ENCODE peak calls at places on chromosomes 2 and 18, in five cellular contexts. One of them, this sample, is unnamed.

GRCh38 chr2:207352978-207353377 is 176.8 kb upstream of the CREB1 start:
- DNase-seq in stimulated activated naive B cell treated with anti-CD40 and anti-IgM and Interleukin-4, amounts not matched to agents 10 μg/mL and 1 μg/mL and 100 μg/mL, for 72 hours: no peak
- DNase-seq in caudate nucleus: no peak
- DNase-seq in spleen: no peak
- DNase-seq in activated T-helper 9 cell treated with anti-CD3 and anti-CD28 coated beads, Interleukin-2, amount 50 U/mL, for 16 hours: no peak
- DNase-seq in this sample: peak

GRCh38 chr2:173196638-173197037 is 121.0 kb downstream of the MAP3K20 start:
- DNase-seq in caudate nucleus: no peak
- DNase-seq in activated T-helper 9 cell treated with anti-CD3 and anti-CD28 coated beads, Interleukin-2, amount 50 U/mL, for 16 hours: no peak
- DNase-seq in spleen: no peak
- DNase-seq in stimulated activated naive B cell treated with anti-CD40 and anti-IgM and Interleukin-4, amounts not matched to agents 10 μg/mL and 1 μg/mL and 100 μg/mL, for 72 hours: no peak
- DNase-seq in this sample: no peak

GRCh38 chr18:12074734-12075133 is 18.9 kb upstream of the ANKRD62 start:
- DNase-seq in caudate nucleus: no peak
- DNase-seq in activated T-helper 9 cell treated with anti-CD3 and anti-CD28 coated beads, Interleukin-2, amount 50 U/mL, for 16 hours: no peak
- DNase-seq in spleen: no peak
- DNase-seq in stimulated activated naive B cell treated with anti-CD40 and anti-IgM and Interleukin-4, amounts not matched to agents 10 μg/mL and 1 μg/mL and 100 μg/mL, for 72 hours: no peak
- DNase-seq in this sample: no peak

GRCh38 chr2:47907097-47907781 is 941 bp upstream of the FBXO11 start:
- DNase-seq in caudate nucleus: no peak
- DNase-seq in stimulated activated naive B cell treated with anti-CD40 and anti-IgM and Interleukin-4, amounts not matched to agents 10 μg/mL and 1 μg/mL and 100 μg/mL, for 72 hours: no peak
- DNase-seq in spleen: no peak
- DNase-seq in activated T-helper 9 cell treated with anti-CD3 and anti-CD28 coated beads, Interleukin-2, amount 50 U/mL, for 16 hours: peak
- DNase-seq in this sample: no peak

GRCh38 chr18:49022311-49023280 is 71.8 kb upstream of the SMAD7 start:
- DNase-seq in caudate nucleus: no peak
- DNase-seq in spleen: peak
- DNase-seq in activated T-helper 9 cell treated with anti-CD3 and anti-CD28 coated beads, Interleukin-2, amount 50 U/mL, for 16 hours: no peak
- DNase-seq in stimulated activated naive B cell treated with anti-CD40 and anti-IgM and Interleukin-4, amounts not matched to agents 10 μg/mL and 1 μg/mL and 100 μg/mL, for 72 hours: no peak
- DNase-seq in this sample: no peak

GRCh38 chr18:36350839-36351474 is 53.4 kb downstream of the FHOD3 start:
- DNase-seq in stimulated activated naive B cell treated with anti-CD40 and anti-IgM and Interleukin-4, amounts not matched to agents 10 μg/mL and 1 μg/mL and 100 μg/mL, for 72 hours: no peak
- DNase-seq in activated T-helper 9 cell treated with anti-CD3 and anti-CD28 coated beads, Interleukin-2, amount 50 U/mL, for 16 hours: no peak
- DNase-seq in caudate nucleus: no peak
- DNase-seq in spleen: no peak
- DNase-seq in this sample: no peak

GRCh38 chr2:125667630-125668029 is 988.3 kb upstream of the GYPC start:
- DNase-seq in spleen: no peak
- DNase-seq in caudate nucleus: no peak
- DNase-seq in activated T-helper 9 cell treated with anti-CD3 and anti-CD28 coated beads, Interleukin-2, amount 50 U/mL, for 16 hours: no peak
- DNase-seq in stimulated activated naive B cell treated with anti-CD40 and anti-IgM and Interleukin-4, amounts not matched to agents 10 μg/mL and 1 μg/mL and 100 μg/mL, for 72 hours: no peak
- DNase-seq in this sample: no peak

GRCh38 chr2:207418422-207418821 is 111.3 kb upstream of the CREB1 start:
- DNase-seq in spleen: no peak
- DNase-seq in caudate nucleus: no peak
- DNase-seq in stimulated activated naive B cell treated with anti-CD40 and anti-IgM and Interleukin-4, amounts not matched to agents 10 μg/mL and 1 μg/mL and 100 μg/mL, for 72 hours: no peak
- DNase-seq in activated T-helper 9 cell treated with anti-CD3 and anti-CD28 coated beads, Interleukin-2, amount 50 U/mL, for 16 hours: no peak
- DNase-seq in this sample: no peak

GRCh38 chr2:141766225-141766624 is 364.6 kb downstream of the LRP1B start:
- DNase-seq in stimulated activated naive B cell treated with anti-CD40 and anti-IgM and Interleukin-4, amounts not matched to agents 10 μg/mL and 1 μg/mL and 100 μg/mL, for 72 hours: no peak
- DNase-seq in activated T-helper 9 cell treated with anti-CD3 and anti-CD28 coated beads, Interleukin-2, amount 50 U/mL, for 16 hours: no peak
- DNase-seq in spleen: no peak
- DNase-seq in caudate nucleus: no peak
- DNase-seq in this sample: no peak

GRCh38 chr18:56853961-56854360 is 202.8 kb downstream of the WDR7 start:
- DNase-seq in stimulated activated naive B cell treated with anti-CD40 and anti-IgM and Interleukin-4, amounts not matched to agents 10 μg/mL and 1 μg/mL and 100 μg/mL, for 72 hours: no peak
- DNase-seq in activated T-helper 9 cell treated with anti-CD3 and anti-CD28 coated beads, Interleukin-2, amount 50 U/mL, for 16 hours: no peak
- DNase-seq in caudate nucleus: no peak
- DNase-seq in spleen: no peak
- DNase-seq in this sample: no peak

GRCh38 chr18:25826823-25827617 is 263.4 kb downstream of the SS18 start:
- DNase-seq in stimulated activated naive B cell treated with anti-CD40 and anti-IgM and Interleukin-4, amounts not matched to agents 10 μg/mL and 1 μg/mL and 100 μg/mL, for 72 hours: no peak
- DNase-seq in caudate nucleus: no peak
- DNase-seq in activated T-helper 9 cell treated with anti-CD3 and anti-CD28 coated beads, Interleukin-2, amount 50 U/mL, for 16 hours: no peak
- DNase-seq in spleen: no peak
- DNase-seq in this sample: peak

GRCh38 chr18:10875836-10876235 is 273.5 kb downstream of the PIEZO2 start:
- DNase-seq in stimulated activated naive B cell treated with anti-CD40 and anti-IgM and Interleukin-4, amounts not matched to agents 10 μg/mL and 1 μg/mL and 100 μg/mL, for 72 hours: no peak
- DNase-seq in activated T-helper 9 cell treated with anti-CD3 and anti-CD28 coated beads, Interleukin-2, amount 50 U/mL, for 16 hours: no peak
- DNase-seq in caudate nucleus: no peak
- DNase-seq in spleen: no peak
- DNase-seq in this sample: no peak

GRCh38 chr2:157441072-157441454 is 2.8 kb downstream of the CYTIP start:
- DNase-seq in caudate nucleus: no peak
- DNase-seq in spleen: no peak
- DNase-seq in activated T-helper 9 cell treated with anti-CD3 and anti-CD28 coated beads, Interleukin-2, amount 50 U/mL, for 16 hours: no peak
- DNase-seq in stimulated activated naive B cell treated with anti-CD40 and anti-IgM and Interleukin-4, amounts not matched to agents 10 μg/mL and 1 μg/mL and 100 μg/mL, for 72 hours: no peak
- DNase-seq in this sample: no peak

GRCh38 chr18:13989209-13989608 is 73.9 kb upstream of the MC2R start:
- DNase-seq in spleen: no peak
- DNase-seq in activated T-helper 9 cell treated with anti-CD3 and anti-CD28 coated beads, Interleukin-2, amount 50 U/mL, for 16 hours: no peak
- DNase-seq in stimulated activated naive B cell treated with anti-CD40 and anti-IgM and Interleukin-4, amounts not matched to agents 10 μg/mL and 1 μg/mL and 100 μg/mL, for 72 hours: no peak
- DNase-seq in caudate nucleus: no peak
- DNase-seq in this sample: no peak

This sample was measured in NK-92 treated with Interleukin-12 subunit alpha and Interleukin-12 subunit beta, amount 100 ng/mL, for 24 hours.